ENCODE peak calls at places on chromosomes 12 and 14, in ten cellular contexts. O is heart left ventricle, C is AG09309, W is GM12865, R is GM23248, S is thoracic aorta, K is brain microvascular endothelial cell, F is ascending aorta, I is mammary epithelial cell, T is cardiac muscle cell. Z is an unnamed sample.

GRCh38 chr14:101112351-101113107 is 209.0 kb upstream of the RTL1 start:
- DNase-seq in R (no peak), K (no peak), F (no peak), O (no peak), S (no peak), T (no peak), I (no peak), W (no peak), C (no peak), Z (no peak)

GRCh38 chr14:32697114-32697513 is 241.6 kb upstream of the NPAS3 start:
- DNase-seq in W (no peak), C (no peak), R (no peak), S (no peak), T (no peak), I (no peak), K (no peak), O (no peak), F (no peak), Z (no peak)

GRCh38 chr12:120725151-120725658 is 421 bp upstream of the ACADS start:
- DNase-seq in F (no peak), C (no peak), R (no peak), I (no peak), K (no peak), O (no peak), S (no peak), T (no peak), W (no peak), Z (no peak)

GRCh38 chr14:54909763-54910162 is 7.1 kb upstream of the GCH1 start:
- DNase-seq in R (no peak), W (no peak), K (no peak), O (no peak), F (no peak), C (no peak), I (no peak), S (no peak), T (no peak), Z (no peak)

GRCh38 chr12:80472241-80472640 is 28.2 kb downstream of the PTPRQ start:
- DNase-seq in F (no peak), C (no peak), O (no peak), S (no peak), T (no peak), W (no peak), K (no peak), R (no peak), I (no peak), Z (no peak)

GRCh38 chr14:50875359-50876090 is 3.7 kb downstream of the ABHD12B start:
- DNase-seq in F (no peak), O (no peak), R (peak), C (no peak), K (peak), T (no peak), I (no peak), W (peak), S (no peak), Z (peak)

GRCh38 chr12:21538259-21538658 is 12.2 kb downstream of the SPX start:
- DNase-seq in F (no peak), K (no peak), S (no peak), R (no peak), I (no peak), T (no peak), W (no peak), O (no peak), C (no peak), Z (no peak)

GRCh38 chr14:105440554-105440900 is 20.9 kb downstream of the MTA1 start:
- DNase-seq in O (no peak), C (no peak), F (no peak), T (no peak), R (no peak), S (no peak), I (no peak), K (no peak), W (no peak), Z (no peak)

GRCh38 chr14:74260525-74261233 is 21.4 kb downstream of the VSX2 start:
- DNase-seq in F (no peak), O (no peak), T (no peak), I (no peak), C (no peak), K (no peak), W (no peak), S (no peak), R (no peak), Z (no peak)

GRCh38 chr14:28467611-28468010 is 299.0 kb upstream of the FOXG1 start:
- DNase-seq in I (no peak), K (no peak), S (no peak), O (no peak), F (no peak), C (no peak), W (no peak), T (no peak), R (no peak), Z (no peak)

GRCh38 chr14:105774001-105774400 is 247.6 kb downstream of the TMEM121 start:
- DNase-seq in R (no peak), S (no peak), I (no peak), K (no peak), O (no peak), C (no peak), F (no peak), W (no peak), T (no peak), Z (no peak)

GRCh38 chr12:11860026-11860425 is 210.6 kb downstream of the ETV6 start:
- DNase-seq in C (no peak), T (no peak), R (no peak), K (no peak), F (no peak), I (no peak), W (no peak), O (peak), S (no peak), Z (no peak)

GRCh38 chr14:89827260-89827659 is 127.3 kb downstream of the EFCAB11 start:
- DNase-seq in C (no peak), W (no peak), S (no peak), R (no peak), I (no peak), T (no peak), F (no peak), K (no peak), O (no peak), Z (no peak)

GRCh38 chr12:107983871-107984480 is 145.1 kb upstream of the WSCD2 start:
- DNase-seq in R (peak), F (no peak), K (peak), T (no peak), S (no peak), W (no peak), O (no peak), I (peak), C (no peak), Z (peak)

GRCh38 chr14:23183479-23183878 is at the start of gene SLC7A8:
- DNase-seq in C (no peak), W (no peak), S (no peak), F (no peak), R (peak), T (peak), O (peak), K (no peak), I (no peak), Z (peak)

GRCh38 chr14:89430271-89430620 is 13.2 kb upstream of the FOXN3 start:
- DNase-seq in C (no peak), S (no peak), T (no peak), R (no peak), O (no peak), W (no peak), F (no peak), K (no peak), I (no peak), Z (no peak)

GRCh38 chr12:5232826-5233500 is 189.3 kb downstream of the KCNA5 start:
- DNase-seq in S (no peak), C (no peak), W (no peak), T (no peak), O (no peak), R (no peak), I (no peak), K (no peak), F (no peak), Z (no peak)

GRCh38 chr12:11717533-11717961 is 68.1 kb downstream of the ETV6 start:
- DNase-seq in O (no peak), K (peak), W (peak), T (no peak), F (no peak), I (no peak), S (no peak), C (no peak), R (peak), Z (no peak)

GRCh38 chr12:19957578-19957977 is 410.8 kb upstream of the PDE3A start:
- DNase-seq in O (no peak), C (no peak), R (peak), F (no peak), W (no peak), I (no peak), S (no peak), T (no peak), K (no peak), Z (no peak)

GRCh38 chr14:75803768-75804167 is 142.7 kb downstream of the TTLL5 start:
- DNase-seq in W (no peak), R (no peak), I (no peak), T (peak), C (no peak), S (no peak), O (no peak), K (no peak), F (no peak), Z (peak)

GRCh38 chr12:24109381-24110039 is 160.0 kb upstream of the SOX5 start:
- DNase-seq in T (peak), C (no peak), I (peak), S (no peak), R (peak), W (peak), K (no peak), O (no peak), F (no peak), Z (peak)

GRCh38 chr12:132145334-132145733 is 1.1 kb downstream of the NOC4L start:
- DNase-seq in W (no peak), I (no peak), C (no peak), K (no peak), S (no peak), F (no peak), R (no peak), T (no peak), O (no peak), Z (no peak)
- H3K4me3 ChIP-seq in W (peak), I (peak), C (peak), K (peak), S (peak), F (peak), R (peak), T (peak), O (peak), Z (peak)

GRCh38 chr12:57234233-57234570 is 4.7 kb downstream of the SHMT2 start:
- DNase-seq in O (no peak), F (no peak), I (no peak), S (no peak), R (no peak), K (no peak), W (no peak), C (peak), T (no peak), Z (no peak)

GRCh38 chr12:57233357-57234232 is 4.1 kb downstream of the SHMT2 start:
- DNase-seq in O (peak), S (no peak), T (no peak), F (no peak), I (no peak), K (peak), C (no peak), W (no peak), R (peak), Z (peak)

GRCh38 chr12:57235012-57235727 is 5.7 kb downstream of the SHMT2 start:
- DNase-seq in S (no peak), W (no peak), K (peak), R (no peak), I (no peak), F (no peak), O (peak), C (no peak), T (no peak), Z (peak)

GRCh38 chr12:57235728-57236131 is 6.2 kb downstream of the SHMT2 start:
- DNase-seq in K (no peak), S (no peak), O (no peak), C (no peak), W (no peak), F (no peak), I (no peak), T (no peak), R (no peak), Z (no peak)

DNA sequence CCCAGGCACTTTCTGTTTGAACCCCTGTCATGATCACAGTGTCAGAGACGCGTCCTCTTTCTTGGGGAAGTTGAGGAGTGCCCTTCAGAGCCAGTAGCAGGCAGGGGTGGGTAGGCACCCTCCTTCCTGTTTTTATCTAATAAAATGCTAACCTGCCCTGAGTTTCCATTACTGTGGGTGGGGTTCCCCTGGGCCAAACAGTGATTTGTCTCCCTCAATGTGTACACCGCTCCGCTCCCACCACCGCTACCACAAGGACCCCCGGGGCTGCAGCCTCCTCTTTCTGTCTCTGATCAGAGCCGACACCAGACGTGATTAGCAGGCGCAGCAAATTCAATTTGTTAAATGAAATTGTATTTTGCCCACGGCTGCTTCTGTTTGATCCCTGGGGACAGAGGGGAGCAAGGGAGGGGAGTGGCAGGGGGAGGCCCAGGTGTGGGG is 5.1 kb downstream of the SHMT2 start:
- DNase-seq in O (no peak), T (no peak), R (no peak), F (no peak), I (no peak), C (no peak), S (no peak), K (no peak), W (no peak), Z (no peak)
- H3K4me3 ChIP-seq in O (no peak), T (no peak), R (no peak), F (no peak), I (no peak), C (no peak), S (no peak), K (no peak), W (no peak), Z (peak)

DNA sequence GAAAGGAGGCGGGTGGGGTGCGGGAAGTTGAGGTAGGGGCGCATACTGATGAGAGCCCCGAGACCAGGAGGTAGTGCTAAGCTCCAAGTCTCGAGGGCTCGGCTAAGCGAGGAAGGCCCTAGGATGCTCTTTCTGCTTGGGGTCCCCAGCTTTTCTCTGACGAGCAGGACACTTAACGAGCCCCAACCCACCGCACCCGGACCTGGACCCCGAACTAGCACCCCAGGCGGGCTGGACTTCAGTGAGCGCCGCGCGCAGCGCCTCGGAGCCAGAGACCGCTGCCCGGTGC is 4.7 kb upstream of the C1QL4 start:
- DNase-seq in S (no peak), R (no peak), C (no peak), I (no peak), O (no peak), F (no peak), K (no peak), W (no peak), T (no peak), Z (no peak)
- H3K4me3 ChIP-seq in S (peak), R (no peak), C (no peak), I (no peak), O (no peak), F (peak), K (no peak), W (no peak), T (no peak), Z (peak)

GRCh38 chr12:132601171-132601883 is 9.1 kb downstream of the LRCOL1 start:
- DNase-seq in C (no peak), T (no peak), W (no peak), K (no peak), F (no peak), O (no peak), R (no peak), S (no peak), I (no peak), Z (no peak)

GRCh38 chr12:132605055-132605441 is 5.3 kb downstream of the LRCOL1 start:
- DNase-seq in R (no peak), S (no peak), O (no peak), C (no peak), W (no peak), K (no peak), I (no peak), T (no peak), F (no peak), Z (no peak)

GRCh38 chr12:132602578-132603239 is 7.7 kb downstream of the LRCOL1 start:
- DNase-seq in W (no peak), S (no peak), I (no peak), T (no peak), R (no peak), C (no peak), F (no peak), O (no peak), K (peak), Z (no peak)

GRCh38 chr12:132604108-132605054 is 6.0 kb downstream of the LRCOL1 start:
- DNase-seq in O (peak), R (no peak), K (no peak), W (no peak), C (no peak), F (no peak), S (no peak), T (no peak), I (no peak), Z (no peak)

GRCh38 chr12:132603240-132604107 is 6.9 kb downstream of the LRCOL1 start:
- DNase-seq in O (no peak), T (no peak), I (no peak), C (no peak), S (no peak), W (no peak), K (no peak), R (no peak), F (no peak), Z (no peak)
- H3K4me3 ChIP-seq in O (peak), T (no peak), I (no peak), C (no peak), S (peak), W (no peak), K (no peak), R (no peak), F (peak), Z (no peak)

GRCh38 chr12:51907083-51907863 is at the start of gene ACVRL1:
- DNase-seq in O (peak), F (no peak), K (no peak), S (no peak), R (peak), T (no peak), I (no peak), C (no peak), W (no peak), Z (no peak)

GRCh38 chr12:51905507-51906438 is 1.5 kb upstream of the ACVRL1 start:
- DNase-seq in R (peak), C (no peak), T (no peak), F (no peak), S (no peak), K (no peak), O (peak), W (no peak), I (no peak), Z (peak)

GRCh38 chr12:51904951-51905471 is 2.3 kb upstream of the ACVRL1 start:
- DNase-seq in S (no peak), F (no peak), I (peak), R (peak), C (no peak), T (no peak), O (peak), K (no peak), W (no peak), Z (peak)

GRCh38 chr12:51907864-51908425 is 641 bp downstream of the ACVRL1 start:
- DNase-seq in R (no peak), W (no peak), C (no peak), O (peak), T (no peak), F (no peak), K (no peak), S (no peak), I (no peak), Z (no peak)

GRCh38 chr12:51906452-51907082 is 737 bp upstream of the ACVRL1 start:
- DNase-seq in I (no peak), S (no peak), C (no peak), R (no peak), O (peak), T (no peak), W (no peak), F (no peak), K (no peak), Z (peak)
- H3K4me3 ChIP-seq in I (no peak), S (peak), C (peak), R (peak), O (peak), T (no peak), W (no peak), F (peak), K (peak), Z (peak)

DNA sequence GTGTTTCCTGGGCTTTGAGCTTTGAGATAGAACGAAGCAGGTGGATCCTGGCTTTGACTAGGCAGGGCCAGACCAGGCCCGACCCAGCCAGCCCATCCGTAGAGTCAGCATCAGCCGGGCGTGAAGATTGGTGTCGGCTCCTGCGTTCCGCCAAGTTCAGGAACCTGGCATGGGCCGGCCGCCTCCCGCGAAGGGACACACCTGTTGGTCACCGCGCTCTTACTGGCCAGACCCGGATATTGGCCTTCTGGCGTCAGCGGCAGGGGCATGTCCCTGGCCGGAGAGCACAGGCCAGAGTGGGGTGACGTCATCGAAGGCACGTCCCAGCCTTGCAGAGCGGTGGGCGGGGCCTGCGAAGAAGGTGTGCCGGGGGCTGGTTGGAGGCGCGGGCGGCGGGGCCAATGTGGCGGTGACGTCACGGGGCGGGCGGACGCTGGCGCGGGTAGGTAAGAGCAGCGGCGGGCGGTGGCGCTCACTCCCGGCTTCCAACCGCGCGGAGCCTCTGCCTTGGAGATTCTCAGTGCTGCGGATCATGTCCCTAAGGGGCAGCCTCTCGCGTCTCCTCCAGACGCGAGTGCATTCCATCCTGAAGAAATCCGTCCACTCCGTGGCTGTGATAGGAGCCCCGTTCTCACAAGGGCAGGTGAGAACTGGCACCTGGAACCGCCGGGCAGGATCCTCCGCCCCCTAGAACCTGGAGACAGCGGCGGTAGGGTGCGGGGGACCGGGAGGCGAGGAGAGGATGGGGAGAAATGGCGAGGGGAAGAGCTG is at the start of gene ARG2:
- DNase-seq in R (peak), O (peak), T (peak), C (peak), W (peak), I (peak), F (peak), S (peak), K (peak), Z (peak)
- H3K4me3 ChIP-seq in R (peak), O (peak), T (peak), C (peak), W (peak), I (peak), F (peak), S (peak), K (peak), Z (peak)

GRCh38 chr14:77314539-77314938 is 6.1 kb downstream of the POMT2 start:
- DNase-seq in F (no peak), C (no peak), W (no peak), R (no peak), K (no peak), S (no peak), O (no peak), I (no peak), T (no peak), Z (no peak)

GRCh38 chr14:77316872-77317271 is 3.8 kb downstream of the POMT2 start:
- DNase-seq in C (no peak), O (no peak), F (no peak), T (no peak), R (no peak), S (no peak), I (peak), K (no peak), W (no peak), Z (no peak)

GRCh38 chr14:77313374-77313773 is 7.3 kb downstream of the POMT2 start:
- DNase-seq in S (no peak), K (no peak), W (no peak), O (no peak), T (no peak), C (no peak), R (no peak), F (no peak), I (no peak), Z (no peak)

GRCh38 chr14:77314043-77314442 is 6.6 kb downstream of the POMT2 start:
- DNase-seq in S (no peak), W (no peak), T (no peak), F (no peak), C (peak), R (peak), O (no peak), K (peak), I (peak), Z (peak)

GRCh38 chr14:77315115-77315944 is 5.4 kb downstream of the POMT2 start:
- DNase-seq in I (no peak), C (no peak), S (no peak), O (no peak), K (no peak), T (peak), R (no peak), F (no peak), W (no peak), Z (no peak)
- H3K4me3 ChIP-seq in I (no peak), C (no peak), S (no peak), O (no peak), K (no peak), T (no peak), R (no peak), F (no peak), W (no peak), Z (no peak)

Z was measured in cardiac fibroblast.